ENCODE peak calls at places on chromosomes 3 and 15, in nine cellular contexts. V is heart right ventricle; D is prostate gland; T is nephron progenitor cell; H is endothelial cell; C is Calu3; K is epithelial cell of esophagus; R is CD8-positive, alpha-beta T cell; E is foreskin fibroblast. J is an unnamed sample.

GRCh38 chr15:68776477-68777270 is 44.0 kb downstream of the ANP32A start:
- DNase-seq in V (no peak), D (no peak), T (no peak), H (no peak), C (no peak), K (no peak), R (no peak), E (no peak), J (no peak)

GRCh38 chr3:155232605-155233004 is 60.9 kb downstream of the STRIT1 start:
- DNase-seq in V (peak; percentile 72), D (peak; percentile 84), T (no peak), H (no peak), C (peak; percentile 80), K (peak; percentile 87), R (no peak), E (peak; percentile 97), J (peak; percentile 40)

GRCh38 chr3:56347219-56347871 is 120.9 kb downstream of the ERC2 start:
- DNase-seq in V (peak; percentile 5), D (no peak), T (peak; percentile 63), H (peak; percentile 69), C (peak; percentile 33), K (no peak), R (no peak), E (no peak), J (no peak)

GRCh38 chr3:152902141-152902669 is 67.3 kb downstream of the P2RY1 start:
- DNase-seq in V (no peak), D (no peak), T (no peak), H (no peak), C (no peak), K (peak; percentile 60), R (no peak), E (peak; percentile 7), J (no peak)

GRCh38 chr3:30873667-30874066 is 20.8 kb downstream of the GADL1 start:
- DNase-seq in V (no peak), D (no peak), T (no peak), H (no peak), C (no peak), K (peak; percentile 38), R (no peak), E (peak; percentile 41), J (peak; percentile 42)

GRCh38 chr3:194688207-194688711 is 2.6 kb downstream of the FAM43A start:
- DNase-seq in V (peak; percentile 41), D (no peak), T (no peak), H (peak; percentile 51), C (no peak), K (no peak), R (peak; percentile 25), E (peak; percentile 36), J (no peak)

GRCh38 chr15:37109952-37110630 is 9.7 kb upstream of the MEIS2 start:
- DNase-seq in V (peak; percentile 55), D (no peak), T (peak; percentile 71), H (no peak), C (peak; percentile 29), K (peak; percentile 11), R (no peak), E (no peak), J (no peak)

GRCh38 chr3:71195492-71195891 is 388.0 kb downstream of the FOXP1 start:
- DNase-seq in V (no peak), D (no peak), T (peak; percentile 22), H (no peak), C (no peak), K (peak; percentile 74), R (no peak), E (peak; percentile 78), J (peak; percentile 17)

GRCh38 chr3:142779591-142779990 is 55.8 kb downstream of the TRPC1 start:
- DNase-seq in V (no peak), D (no peak), T (no peak), H (no peak), C (no peak), K (no peak), R (no peak), E (peak; percentile 45), J (no peak)

GRCh38 chr3:73473578-73474448 is 150.9 kb downstream of the PDZRN3 start:
- DNase-seq in V (no peak), D (no peak), T (no peak), H (no peak), C (no peak), K (no peak), R (no peak), E (no peak), J (no peak)

GRCh38 chr3:173993299-173993698 is 595.8 kb downstream of the NLGN1 start:
- DNase-seq in V (no peak), D (no peak), T (no peak), H (no peak), C (no peak), K (peak; percentile 33), R (no peak), E (peak; percentile 81), J (peak; percentile 52)

GRCh38 chr3:5426094-5426883 is 238.8 kb downstream of the EDEM1 start:
- DNase-seq in V (peak; percentile 54), D (peak; percentile 65), T (peak; percentile 96), H (peak; percentile 75), C (peak; percentile 86), K (peak; percentile 77), R (peak; percentile 45), E (no peak), J (no peak)

GRCh38 chr3:31550452-31551251 is 17.9 kb downstream of the STT3B start:
- DNase-seq in V (no peak), D (no peak), T (no peak), H (no peak), C (peak; percentile 21), K (peak; percentile 37), R (no peak), E (peak; percentile 62), J (no peak)

GRCh38 chr3:140455476-140455875 is 222.4 kb upstream of the TRIM42 start:
- DNase-seq in V (no peak), D (no peak), T (no peak), H (no peak), C (no peak), K (no peak), R (no peak), E (no peak), J (no peak)

GRCh38 chr3:128313181-128313725 is 153.4 kb downstream of the DNAJB8 start:
- DNase-seq in V (no peak), D (no peak), T (no peak), H (no peak), C (no peak), K (no peak), R (no peak), E (no peak), J (no peak)

GRCh38 chr3:64728428-64728827 is 40.6 kb upstream of the ADAMTS9 start:
- DNase-seq in V (peak; percentile 54), D (no peak), T (no peak), H (no peak), C (no peak), K (no peak), R (no peak), E (no peak), J (no peak)

GRCh38 chr3:64732570-64732969 is 44.8 kb upstream of the ADAMTS9 start:
- DNase-seq in V (no peak), D (no peak), T (no peak), H (no peak), C (no peak), K (no peak), R (no peak), E (peak; percentile 58), J (no peak)

GRCh38 chr3:64730651-64731050 is 42.9 kb upstream of the ADAMTS9 start:
- DNase-seq in V (no peak), D (no peak), T (no peak), H (no peak), C (peak; percentile 26), K (no peak), R (no peak), E (no peak), J (no peak)

GRCh38 chr3:64728994-64729393 is 41.2 kb upstream of the ADAMTS9 start:
- DNase-seq in V (no peak), D (no peak), T (no peak), H (no peak), C (no peak), K (no peak), R (no peak), E (no peak), J (no peak)
- TF ChIP-seq CTCF in V (no peak), D (no peak), T (no peak), H (no peak), C (no peak), K (no peak), R (no peak), E (no peak), J (no peak)

GRCh38 chr3:170054204-170054603 is 16.4 kb downstream of the GPR160 start:
- DNase-seq in V (no peak), D (no peak), T (no peak), H (no peak), C (no peak), K (peak; percentile 11), R (no peak), E (peak; percentile 35), J (no peak)
- TF ChIP-seq CTCF in V (peak; percentile 29), D (peak; percentile 11), T (no peak), H (no peak), C (peak; percentile 55), K (peak; percentile 45), R (peak; percentile 21), E (peak; percentile 12), J (peak; percentile 55)

DNA sequence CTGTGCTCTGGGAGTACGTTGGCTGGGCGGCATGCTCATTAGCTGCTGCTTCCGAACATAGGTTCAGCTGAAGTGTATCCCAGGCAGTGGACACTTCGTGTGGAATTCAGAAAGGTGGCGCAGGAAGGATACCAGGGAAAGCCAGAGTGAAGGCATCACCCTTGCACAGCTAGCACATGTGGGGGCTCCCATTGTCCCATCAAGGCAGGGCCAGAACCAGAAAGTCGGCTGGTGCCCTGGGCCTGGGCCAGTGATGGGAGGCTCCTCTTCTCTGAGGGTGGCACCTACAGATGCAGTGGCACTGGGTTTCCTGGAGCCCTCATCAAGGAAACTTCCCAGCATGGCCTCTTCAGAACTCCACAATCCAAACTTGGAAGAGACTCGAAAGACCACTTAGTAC is 56.6 kb downstream of the PGPEP1L start:
- DNase-seq in V (no peak), D (no peak), T (no peak), H (no peak), C (no peak), K (no peak), R (no peak), E (no peak), J (no peak)
- TF ChIP-seq CTCF in V (no peak), D (no peak), T (no peak), H (no peak), C (no peak), K (no peak), R (no peak), E (no peak), J (no peak)

DNA sequence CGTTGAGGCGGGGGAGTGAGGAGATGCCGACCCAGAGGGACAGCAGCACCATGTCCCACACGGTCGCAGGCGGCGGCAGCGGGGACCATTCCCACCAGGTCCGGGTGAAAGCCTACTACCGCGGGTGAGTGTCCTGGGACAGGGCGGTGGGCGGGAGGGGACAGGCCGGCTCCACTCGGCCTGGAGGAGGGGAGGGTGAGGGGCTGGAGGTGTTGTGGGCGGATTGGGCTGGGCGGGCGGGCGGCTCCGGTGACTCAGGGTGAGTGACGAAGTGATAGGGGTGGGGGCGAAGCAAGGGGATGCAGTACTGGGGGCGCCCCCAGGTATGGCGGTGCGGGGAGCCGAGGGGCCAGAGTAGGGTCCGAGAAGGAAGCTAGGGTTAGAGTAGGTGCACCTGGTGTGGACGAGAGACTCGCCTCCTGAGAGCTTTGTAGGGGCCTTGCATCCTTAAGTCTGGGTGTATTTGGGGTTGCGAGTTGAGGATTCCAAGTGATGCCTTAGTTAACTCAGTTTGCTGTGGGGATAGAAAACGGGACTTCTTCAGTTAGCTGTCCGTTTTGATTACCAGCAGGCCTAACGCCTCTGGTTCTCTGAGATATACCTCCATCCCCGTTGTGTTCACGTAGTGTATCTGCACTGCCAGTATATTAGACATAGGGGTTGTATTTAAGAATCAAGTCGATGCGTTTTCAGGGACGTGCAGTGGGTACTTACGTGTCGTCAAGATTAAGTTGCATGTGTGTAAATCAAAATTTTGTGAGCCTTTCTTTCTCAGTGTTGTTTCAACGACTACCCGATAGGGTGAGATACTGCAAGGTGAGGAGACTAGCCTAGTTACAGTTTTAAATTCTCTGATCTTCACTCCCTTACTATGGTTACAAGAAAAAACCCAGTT is 670 bp downstream of the PRKCI start:
- DNase-seq in V (peak; percentile 32), D (peak; percentile 28), T (no peak), H (no peak), C (peak; percentile 58), K (peak; percentile 50), R (peak; percentile 13), E (peak; percentile 51), J (peak; percentile 28)
- TF ChIP-seq CTCF in V (no peak), D (no peak), T (no peak), H (no peak), C (no peak), K (peak; percentile 34), R (peak; percentile 32), E (no peak), J (peak; percentile 37)

J was measured in foreskin keratinocyte.